ENCODE peak calls at places on chromosomes 7 and 10, in six cellular contexts. A is glutamatergic neuron, S is spleen, O is pancreas, F is GM20000, G is foreskin fibroblast. L is an unnamed sample.

GRCh38 chr7:386385-386784 is 96.4 kb downstream of the FOXL3 start:
- DNase-seq in S (no peak), O (no peak), A (no peak), G (no peak), F (no peak), L (no peak)

GRCh38 chr7:55162476-55162875 is 143.7 kb downstream of the EGFR start:
- DNase-seq in F (no peak), O (no peak), G (no peak), A (no peak), S (no peak), L (no peak)

GRCh38 chr7:157482517-157483120 is 145.8 kb downstream of the DNAJB6 start:
- DNase-seq in S (no peak), F (no peak), A (no peak), O (no peak), G (peak), L (no peak)

GRCh38 chr7:574661-575395 is 55.2 kb upstream of the PDGFA start:
- DNase-seq in S (no peak), F (no peak), G (no peak), A (peak), O (peak), L (no peak)

GRCh38 chr7:115024276-115024675 is 102.4 kb downstream of the MDFIC start:
- DNase-seq in G (no peak), S (no peak), A (no peak), O (no peak), F (no peak), L (no peak)

GRCh38 chr10:96269438-96270300 is 1.7 kb downstream of the BLNK start:
- DNase-seq in A (no peak), G (no peak), F (no peak), O (no peak), S (no peak), L (no peak)

GRCh38 chr7:107236857-107237256 is 68.1 kb downstream of the HBP1 start:
- DNase-seq in F (no peak), G (peak), S (no peak), O (no peak), A (no peak), L (no peak)

GRCh38 chr7:21256310-21256877 is 171.5 kb upstream of the SP4 start:
- DNase-seq in S (no peak), F (peak), A (no peak), G (peak), O (no peak), L (no peak)

GRCh38 chr7:152866791-152867481 is 107.4 kb downstream of the ACTR3B start:
- DNase-seq in F (no peak), S (peak), A (no peak), G (no peak), O (peak), L (no peak)

GRCh38 chr10:106387063-106387462 is 777.4 kb downstream of the SORCS1 start:
- DNase-seq in F (no peak), S (no peak), A (no peak), G (peak), O (no peak), L (no peak)

GRCh38 chr7:43944286-43944685 is 18.1 kb downstream of the UBE2D4 start:
- DNase-seq in G (no peak), S (no peak), F (no peak), A (no peak), O (no peak), L (no peak)

GRCh38 chr7:139588632-139589031 is 65.1 kb downstream of the CLEC2L start:
- DNase-seq in A (no peak), F (no peak), G (peak), S (peak), O (no peak), L (no peak)

GRCh38 chr7:135976312-135977019 is 693 bp downstream of the MTPN start:
- DNase-seq in F (peak), A (no peak), S (peak), G (no peak), O (no peak), L (peak)

GRCh38 chr7:135349746-135350145 is 116.1 kb downstream of the STRA8 start:
- DNase-seq in A (no peak), G (peak), S (no peak), O (no peak), F (no peak), L (peak)

GRCh38 chr7:15765753-15766152 is 79.3 kb upstream of the MEOX2 start:
- DNase-seq in O (no peak), F (no peak), A (no peak), G (no peak), S (no peak), L (no peak)

DNA sequence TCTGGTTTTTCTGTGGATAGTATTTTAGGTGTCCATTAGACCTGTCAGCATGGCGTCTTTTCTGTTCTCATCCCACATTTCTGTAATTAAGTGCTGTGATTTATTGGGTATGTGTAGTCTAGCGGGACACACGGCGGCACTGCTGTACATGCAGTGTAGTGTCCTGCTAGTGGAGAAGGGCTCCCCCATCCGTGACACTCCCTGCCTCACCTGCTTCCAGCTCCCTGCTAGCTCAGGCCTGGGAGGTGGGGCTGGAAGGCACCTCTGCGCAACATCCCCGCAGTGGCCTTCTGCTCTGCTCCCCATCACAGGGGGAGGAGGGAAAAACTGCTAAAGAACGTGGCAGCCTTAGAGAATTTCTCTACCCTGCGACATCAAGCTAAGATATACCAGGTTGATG is 19.5 kb downstream of the SEPHS1 start:
- DNase-seq in O (no peak), A (no peak), G (no peak), S (no peak), F (no peak), L (no peak)
- TF ChIP-seq CTCF in O (no peak), A (no peak), G (no peak), S (no peak), F (no peak), L (no peak)

GRCh38 chr7:25795824-25796235 is 356.2 kb upstream of the NFE2L3 start:
- DNase-seq in G (peak), A (no peak), F (no peak), S (no peak), O (no peak), L (no peak)

GRCh38 chr7:25789701-25790240 is 362.2 kb upstream of the NFE2L3 start:
- DNase-seq in G (no peak), O (no peak), A (no peak), F (no peak), S (no peak), L (no peak)

GRCh38 chr7:25790261-25790660 is 361.7 kb upstream of the NFE2L3 start:
- DNase-seq in F (no peak), G (no peak), S (no peak), O (no peak), A (no peak), L (no peak)

GRCh38 chr7:25788961-25789620 is 362.9 kb upstream of the NFE2L3 start:
- DNase-seq in A (no peak), O (no peak), G (no peak), F (no peak), S (no peak), L (no peak)

DNA sequence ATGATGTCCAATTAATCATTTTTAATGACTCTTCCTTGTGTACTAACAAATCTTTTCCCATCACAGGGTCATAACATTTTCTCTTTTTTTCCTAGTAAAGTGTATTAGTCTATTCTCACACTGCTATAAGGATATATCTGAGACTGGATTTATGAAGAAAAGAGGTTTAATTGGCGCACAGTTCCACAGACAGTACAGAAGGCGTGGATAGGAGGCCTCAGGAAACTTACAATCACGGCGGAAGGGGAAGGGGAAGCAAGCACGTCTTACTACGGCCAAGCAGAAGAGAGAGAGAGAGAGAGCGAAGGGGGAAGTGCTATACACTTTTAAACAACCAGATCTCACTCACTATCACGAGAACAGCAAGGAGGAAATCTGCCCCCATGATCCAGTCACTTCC is 359.4 kb upstream of the NFE2L3 start:
- DNase-seq in S (no peak), A (no peak), O (no peak), G (no peak), F (no peak), L (no peak)
- TF ChIP-seq CTCF in S (no peak), A (no peak), O (no peak), G (no peak), F (no peak), L (no peak)

DNA sequence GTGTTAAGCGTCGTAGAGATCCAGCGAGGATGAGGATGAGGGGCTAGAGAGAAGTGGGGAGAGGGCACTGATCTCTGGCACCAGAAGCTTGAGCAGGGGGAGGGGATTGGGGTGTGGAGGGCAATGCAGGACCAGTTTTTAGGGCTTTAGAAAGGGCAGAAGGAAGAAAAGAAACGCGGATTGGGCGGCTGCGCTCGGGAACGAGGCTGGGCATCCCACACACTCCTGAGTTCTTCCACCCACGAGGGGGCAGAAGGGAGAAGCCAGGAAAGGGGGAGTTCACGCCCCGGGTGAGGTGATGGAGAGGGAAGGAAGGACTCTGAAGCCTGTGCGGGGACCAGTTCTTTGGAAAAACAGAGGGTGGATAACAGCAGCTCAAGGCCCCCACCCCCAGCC is 6.1 kb upstream of the VGF start:
- DNase-seq in A (no peak), O (no peak), S (no peak), F (no peak), G (peak), L (peak)
- TF ChIP-seq CTCF in A (no peak), O (no peak), S (no peak), F (no peak), G (peak), L (peak)

GRCh38 chr7:85806321-85806720 is 619.5 kb upstream of the SEMA3D start:
- DNase-seq in S (no peak), F (no peak), A (no peak), G (no peak), O (no peak), L (no peak)
- TF ChIP-seq CTCF in S (no peak), F (no peak), A (no peak), G (peak), O (no peak), L (peak)

GRCh38 chr10:86192147-86192546 is 174.4 kb downstream of the GRID1 start:
- DNase-seq in G (no peak), S (no peak), A (no peak), F (no peak), O (no peak), L (no peak)

GRCh38 chr10:86192686-86193085 is 173.9 kb downstream of the GRID1 start:
- DNase-seq in F (no peak), G (no peak), O (no peak), A (no peak), S (no peak), L (no peak)

GRCh38 chr10:86197166-86197790 is 169.3 kb downstream of the GRID1 start:
- DNase-seq in F (no peak), O (no peak), A (peak), G (no peak), S (peak), L (no peak)

GRCh38 chr10:86195521-86195920 is 171.1 kb downstream of the GRID1 start:
- DNase-seq in G (no peak), A (peak), F (no peak), S (no peak), O (no peak), L (no peak)

GRCh38 chr10:86194684-86195083 is 171.9 kb downstream of the GRID1 start:
- DNase-seq in F (no peak), A (peak), O (no peak), S (no peak), G (no peak), L (no peak)
- TF ChIP-seq CTCF in F (no peak), A (no peak), O (no peak), S (no peak), G (no peak), L (no peak)

GRCh38 chr7:26291699-26292538 is at the start of gene SNX10:
- DNase-seq in A (peak), O (peak), G (peak), S (peak), F (peak), L (peak)
- TF ChIP-seq CTCF in A (no peak), O (peak), G (no peak), S (peak), F (peak), L (peak)

DNA sequence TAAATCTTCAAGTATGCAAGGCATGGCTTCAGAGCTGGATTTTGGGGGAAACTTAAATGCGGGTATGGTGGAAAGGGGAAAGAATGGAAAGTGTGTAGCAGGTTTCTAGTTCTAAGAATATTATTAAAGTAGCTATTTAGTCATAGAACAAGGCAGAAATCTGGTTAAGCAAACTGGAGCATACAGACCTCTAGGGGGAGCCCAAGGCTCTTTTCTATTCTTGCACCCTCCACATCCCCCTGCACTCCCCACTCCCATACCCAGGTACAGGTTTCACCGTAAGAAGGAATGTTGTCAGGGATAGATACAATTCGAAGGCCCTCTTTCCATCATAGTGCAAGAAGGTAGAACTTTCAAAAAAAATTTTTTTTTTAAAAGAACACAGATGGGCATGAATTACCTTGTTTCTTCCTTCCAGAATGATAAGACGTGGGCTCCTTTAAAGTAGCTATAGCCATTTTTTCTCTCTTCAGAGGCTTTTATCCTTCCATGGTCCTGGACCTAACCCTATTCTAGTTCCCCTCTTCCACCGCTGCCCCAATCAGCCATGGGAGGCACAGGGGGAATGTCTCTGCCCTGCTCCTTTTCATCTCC is 41.5 kb upstream of the SMIM30 start:
- DNase-seq in S (no peak), F (peak), O (no peak), A (peak), G (peak), L (peak)
- TF ChIP-seq CTCF in S (peak), F (peak), O (peak), A (peak), G (peak), L (peak)

L was measured in WERI-Rb-1.